ENCODE peak calls at places on chromosomes 5 and 9, in six cellular contexts. One of them, this sample, is unnamed.

GRCh38 chr5:30347858-30348257 is 845.6 kb upstream of the CDH6 start:
- DNase-seq in tibial nerve: no peak
- DNase-seq in activated CD4-positive, CD25-positive, alpha-beta regulatory T cell treated with anti-CD3 and anti-CD28 coated beads, Interleukin-2, amount 50 U/mL, for 72 hours: no peak
- DNase-seq in ascending aorta: no peak
- DNase-seq in AG09309: no peak
- DNase-seq in erythroblast: no peak
- DNase-seq in this sample: no peak

GRCh38 chr5:111734013-111734412 is 23.0 kb downstream of the NREP start:
- DNase-seq in ascending aorta: no peak
- DNase-seq in activated CD4-positive, CD25-positive, alpha-beta regulatory T cell treated with anti-CD3 and anti-CD28 coated beads, Interleukin-2, amount 50 U/mL, for 72 hours: no peak
- DNase-seq in erythroblast: no peak
- DNase-seq in AG09309: no peak
- DNase-seq in tibial nerve: no peak
- DNase-seq in this sample: no peak

GRCh38 chr5:83026930-83027687 is 50.1 kb downstream of the TMEM167A start:
- DNase-seq in tibial nerve: no peak
- DNase-seq in erythroblast: no peak
- DNase-seq in activated CD4-positive, CD25-positive, alpha-beta regulatory T cell treated with anti-CD3 and anti-CD28 coated beads, Interleukin-2, amount 50 U/mL, for 72 hours: no peak
- DNase-seq in ascending aorta: no peak
- DNase-seq in AG09309: no peak
- DNase-seq in this sample: no peak

GRCh38 chr9:35713578-35713977 is 18.4 kb downstream of the TLN1 start:
- DNase-seq in erythroblast: no peak
- DNase-seq in AG09309: no peak
- DNase-seq in activated CD4-positive, CD25-positive, alpha-beta regulatory T cell treated with anti-CD3 and anti-CD28 coated beads, Interleukin-2, amount 50 U/mL, for 72 hours: no peak
- DNase-seq in ascending aorta: no peak
- DNase-seq in tibial nerve: no peak
- DNase-seq in this sample: no peak

GRCh38 chr5:37580106-37580505 is 201.0 kb downstream of the WDR70 start:
- DNase-seq in ascending aorta: no peak
- DNase-seq in tibial nerve: no peak
- DNase-seq in erythroblast: no peak
- DNase-seq in activated CD4-positive, CD25-positive, alpha-beta regulatory T cell treated with anti-CD3 and anti-CD28 coated beads, Interleukin-2, amount 50 U/mL, for 72 hours: no peak
- DNase-seq in AG09309: no peak
- DNase-seq in this sample: no peak

GRCh38 chr5:88722546-88722945 is 160.4 kb downstream of the MEF2C start:
- DNase-seq in activated CD4-positive, CD25-positive, alpha-beta regulatory T cell treated with anti-CD3 and anti-CD28 coated beads, Interleukin-2, amount 50 U/mL, for 72 hours: no peak
- DNase-seq in erythroblast: no peak
- DNase-seq in ascending aorta: no peak
- DNase-seq in AG09309: no peak
- DNase-seq in tibial nerve: no peak
- DNase-seq in this sample: no peak

GRCh38 chr9:10403283-10403682 is 209.5 kb downstream of the PTPRD start:
- DNase-seq in AG09309: no peak
- DNase-seq in tibial nerve: no peak
- DNase-seq in erythroblast: no peak
- DNase-seq in ascending aorta: no peak
- DNase-seq in activated CD4-positive, CD25-positive, alpha-beta regulatory T cell treated with anti-CD3 and anti-CD28 coated beads, Interleukin-2, amount 50 U/mL, for 72 hours: no peak
- DNase-seq in this sample: no peak

GRCh38 chr9:81682797-81683196 is 6.5 kb downstream of the TLE1 start:
- DNase-seq in erythroblast: no peak
- DNase-seq in ascending aorta: no peak
- DNase-seq in tibial nerve: no peak
- DNase-seq in activated CD4-positive, CD25-positive, alpha-beta regulatory T cell treated with anti-CD3 and anti-CD28 coated beads, Interleukin-2, amount 50 U/mL, for 72 hours: no peak
- DNase-seq in AG09309: no peak
- DNase-seq in this sample: no peak

GRCh38 chr9:94821098-94821930 is 94.8 kb downstream of the AOPEP start:
- DNase-seq in ascending aorta: no peak
- DNase-seq in erythroblast: no peak
- DNase-seq in AG09309: no peak
- DNase-seq in tibial nerve: no peak
- DNase-seq in activated CD4-positive, CD25-positive, alpha-beta regulatory T cell treated with anti-CD3 and anti-CD28 coated beads, Interleukin-2, amount 50 U/mL, for 72 hours: no peak
- DNase-seq in this sample: no peak

GRCh38 chr5:122471752-122472061 is 159.7 kb downstream of the SNCAIP start:
- DNase-seq in tibial nerve: no peak
- DNase-seq in erythroblast: no peak
- DNase-seq in activated CD4-positive, CD25-positive, alpha-beta regulatory T cell treated with anti-CD3 and anti-CD28 coated beads, Interleukin-2, amount 50 U/mL, for 72 hours: no peak
- DNase-seq in AG09309: no peak
- DNase-seq in ascending aorta: no peak
- DNase-seq in this sample: no peak

GRCh38 chr5:174727794-174728662 is 3.6 kb downstream of the MSX2 start:
- DNase-seq in AG09309: no peak
- DNase-seq in tibial nerve: no peak
- DNase-seq in ascending aorta: no peak
- DNase-seq in erythroblast: no peak
- DNase-seq in activated CD4-positive, CD25-positive, alpha-beta regulatory T cell treated with anti-CD3 and anti-CD28 coated beads, Interleukin-2, amount 50 U/mL, for 72 hours: no peak
- DNase-seq in this sample: no peak

GRCh38 chr5:113119271-113119924 is 142.8 kb downstream of the DCP2 start:
- DNase-seq in erythroblast: no peak
- DNase-seq in activated CD4-positive, CD25-positive, alpha-beta regulatory T cell treated with anti-CD3 and anti-CD28 coated beads, Interleukin-2, amount 50 U/mL, for 72 hours: no peak
- DNase-seq in AG09309: no peak
- DNase-seq in tibial nerve: peak
- DNase-seq in ascending aorta: no peak
- DNase-seq in this sample: no peak

GRCh38 chr5:131068893-131069643 is 96.0 kb downstream of the HINT1 start:
- DNase-seq in tibial nerve: no peak
- DNase-seq in activated CD4-positive, CD25-positive, alpha-beta regulatory T cell treated with anti-CD3 and anti-CD28 coated beads, Interleukin-2, amount 50 U/mL, for 72 hours: no peak
- DNase-seq in erythroblast: no peak
- DNase-seq in ascending aorta: no peak
- DNase-seq in AG09309: no peak
- DNase-seq in this sample: no peak

GRCh38 chr9:127215266-127216209 is 49.0 kb upstream of the GARNL3 start:
- DNase-seq in activated CD4-positive, CD25-positive, alpha-beta regulatory T cell treated with anti-CD3 and anti-CD28 coated beads, Interleukin-2, amount 50 U/mL, for 72 hours: no peak
- DNase-seq in erythroblast: no peak
- DNase-seq in ascending aorta: no peak
- DNase-seq in AG09309: no peak
- DNase-seq in tibial nerve: no peak
- DNase-seq in this sample: no peak

GRCh38 chr5:173530547-173530946 is 85.9 kb downstream of the BOD1 start:
- DNase-seq in tibial nerve: no peak
- DNase-seq in activated CD4-positive, CD25-positive, alpha-beta regulatory T cell treated with anti-CD3 and anti-CD28 coated beads, Interleukin-2, amount 50 U/mL, for 72 hours: no peak
- DNase-seq in erythroblast: no peak
- DNase-seq in ascending aorta: no peak
- DNase-seq in AG09309: no peak
- DNase-seq in this sample: no peak

GRCh38 chr9:118522093-118523028 is 818.2 kb downstream of the TLR4 start:
- DNase-seq in AG09309: no peak
- DNase-seq in ascending aorta: no peak
- DNase-seq in tibial nerve: no peak
- DNase-seq in activated CD4-positive, CD25-positive, alpha-beta regulatory T cell treated with anti-CD3 and anti-CD28 coated beads, Interleukin-2, amount 50 U/mL, for 72 hours: no peak
- DNase-seq in erythroblast: peak
- DNase-seq in this sample: no peak

GRCh38 chr9:74643303-74643933 is 146.3 kb downstream of the RORB start:
- DNase-seq in erythroblast: no peak
- DNase-seq in ascending aorta: no peak
- DNase-seq in tibial nerve: no peak
- DNase-seq in activated CD4-positive, CD25-positive, alpha-beta regulatory T cell treated with anti-CD3 and anti-CD28 coated beads, Interleukin-2, amount 50 U/mL, for 72 hours: no peak
- DNase-seq in AG09309: no peak
- DNase-seq in this sample: no peak

GRCh38 chr5:145987871-145988270 is 51.5 kb downstream of the SH3RF2 start:
- DNase-seq in activated CD4-positive, CD25-positive, alpha-beta regulatory T cell treated with anti-CD3 and anti-CD28 coated beads, Interleukin-2, amount 50 U/mL, for 72 hours: no peak
- DNase-seq in erythroblast: no peak
- DNase-seq in tibial nerve: no peak
- DNase-seq in AG09309: no peak
- DNase-seq in ascending aorta: no peak
- DNase-seq in this sample: no peak

GRCh38 chr9:121985792-121986494 is 107.2 kb downstream of the TTLL11 start:
- DNase-seq in tibial nerve: peak
- DNase-seq in ascending aorta: no peak
- DNase-seq in activated CD4-positive, CD25-positive, alpha-beta regulatory T cell treated with anti-CD3 and anti-CD28 coated beads, Interleukin-2, amount 50 U/mL, for 72 hours: no peak
- DNase-seq in AG09309: no peak
- DNase-seq in erythroblast: no peak
- DNase-seq in this sample: no peak

GRCh38 chr9:21831841-21832509 is 29.5 kb downstream of the MTAP start:
- DNase-seq in activated CD4-positive, CD25-positive, alpha-beta regulatory T cell treated with anti-CD3 and anti-CD28 coated beads, Interleukin-2, amount 50 U/mL, for 72 hours: no peak
- DNase-seq in tibial nerve: no peak
- DNase-seq in ascending aorta: no peak
- DNase-seq in AG09309: peak
- DNase-seq in erythroblast: no peak
- DNase-seq in this sample: no peak

GRCh38 chr9:108994695-108995094 is 18.6 kb downstream of the CTNNAL1 start:
- DNase-seq in tibial nerve: no peak
- DNase-seq in AG09309: no peak
- DNase-seq in activated CD4-positive, CD25-positive, alpha-beta regulatory T cell treated with anti-CD3 and anti-CD28 coated beads, Interleukin-2, amount 50 U/mL, for 72 hours: no peak
- DNase-seq in erythroblast: peak
- DNase-seq in ascending aorta: no peak
- DNase-seq in this sample: no peak

GRCh38 chr5:143316844-143317631 is 86.4 kb downstream of the NR3C1 start:
- DNase-seq in AG09309: no peak
- DNase-seq in tibial nerve: no peak
- DNase-seq in activated CD4-positive, CD25-positive, alpha-beta regulatory T cell treated with anti-CD3 and anti-CD28 coated beads, Interleukin-2, amount 50 U/mL, for 72 hours: no peak
- DNase-seq in ascending aorta: no peak
- DNase-seq in erythroblast: peak
- DNase-seq in this sample: no peak